ENCODE peak calls at places on chromosome 20, in six cellular contexts. A is tibial artery, Z is iPS DF 6.9, L is suprapubic skin, P is SK-N-SH, W is PC-3. R is an unnamed sample.

GRCh38 chr20:19952392-19952791 is 64.8 kb upstream of the NAA20 start:
- DNase-seq in L (no peak), A (no peak), W (peak; percentile 39), Z (no peak), P (no peak), R (no peak)

GRCh38 chr20:51412333-51412761 is 130.2 kb downstream of the NFATC2 start:
- DNase-seq in Z (no peak), L (peak; percentile 71), A (peak; percentile 36), P (peak; percentile 74), W (no peak), R (no peak)

GRCh38 chr20:11686900-11687543 is 230.7 kb upstream of the BTBD3 start:
- DNase-seq in W (peak; percentile 25), A (no peak), L (no peak), P (no peak), Z (no peak), R (peak; percentile 65)

GRCh38 chr20:21156266-21156665 is 30.4 kb downstream of the KIZ start:
- DNase-seq in W (no peak), A (no peak), P (no peak), Z (no peak), L (no peak), R (no peak)

GRCh38 chr20:32820000-32820697 is 395 bp downstream of the MAPRE1 start:
- DNase-seq in P (peak; percentile 93), L (peak; percentile 80), Z (no peak), W (peak; percentile 71), A (peak; percentile 46), R (peak; percentile 88)

GRCh38 chr20:18057106-18057993 is at the start of gene OVOL2:
- DNase-seq in P (peak; percentile 52), W (peak; percentile 95), A (no peak), Z (peak; percentile 55), L (peak; percentile 78), R (peak; percentile 94)

GRCh38 chr20:53292347-53292746 is 301.3 kb downstream of the ZNF217 start:
- DNase-seq in W (no peak), Z (no peak), L (no peak), P (no peak), A (no peak), R (no peak)

GRCh38 chr20:11919046-11919445 is 1.4 kb downstream of the BTBD3 start:
- DNase-seq in Z (no peak), L (no peak), P (no peak), A (no peak), W (no peak), R (no peak)

GRCh38 chr20:4045741-4046140 is 30.4 kb upstream of the RNF24 start:
- DNase-seq in A (no peak), Z (no peak), L (no peak), P (no peak), W (peak; percentile 80), R (no peak)

GRCh38 chr20:5148581-5148980 is 21.8 kb downstream of the CDS2 start:
- DNase-seq in L (no peak), Z (no peak), P (no peak), A (no peak), W (no peak), R (no peak)

GRCh38 chr20:24503352-24503931 is 34.0 kb downstream of the SYNDIG1 start:
- DNase-seq in A (no peak), P (no peak), L (no peak), Z (no peak), W (no peak), R (no peak)

GRCh38 chr20:11919571-11919970 is 1.9 kb downstream of the BTBD3 start:
- DNase-seq in W (no peak), A (no peak), P (no peak), Z (no peak), L (no peak), R (no peak)

GRCh38 chr20:37749620-37750403 is 56.0 kb downstream of the CTNNBL1 start:
- DNase-seq in P (no peak), L (no peak), A (no peak), W (no peak), Z (no peak), R (no peak)

GRCh38 chr20:44734938-44735337 is 10.7 kb upstream of the KCNK15 start:
- DNase-seq in A (no peak), W (peak; percentile 73), L (no peak), Z (no peak), P (no peak), R (no peak)

GRCh38 chr20:62875419-62876355 is 14.1 kb upstream of the TCFL5 start:
- DNase-seq in L (peak; percentile 89), P (peak; percentile 93), Z (no peak), A (peak; percentile 87), W (peak; percentile 87), R (no peak)

GRCh38 chr20:14189794-14190402 is 147.5 kb downstream of the FLRT3 start:
- DNase-seq in A (no peak), W (peak; percentile 74), L (no peak), P (peak; percentile 21), Z (no peak), R (no peak)

GRCh38 chr20:21396045-21396893 is 1.1 kb downstream of the NKX2-4 start:
- DNase-seq in L (no peak), Z (no peak), A (no peak), W (no peak), P (peak; percentile 68), R (peak; percentile 66)

GRCh38 chr20:16219182-16219581 is 354.1 kb downstream of the KIF16B start:
- DNase-seq in P (no peak), W (no peak), Z (no peak), L (no peak), A (no peak), R (no peak)

GRCh38 chr20:19815553-19815991 is 57.5 kb downstream of the RIN2 start:
- DNase-seq in W (peak; percentile 99), P (no peak), L (no peak), Z (no peak), A (peak; percentile 64), R (no peak)

GRCh38 chr20:62700261-62700925 is 8.2 kb upstream of the NTSR1 start:
- DNase-seq in P (no peak), L (no peak), Z (no peak), A (no peak), W (no peak), R (no peak)

GRCh38 chr20:63738687-63739128 is 868 bp upstream of the SLC2A4RG start:
- DNase-seq in W (no peak), L (no peak), Z (no peak), P (peak; percentile 78), A (peak; percentile 58), R (peak; percentile 89)

GRCh38 chr20:37358366-37359150 is 12.6 kb downstream of the SRC start:
- DNase-seq in L (no peak), P (peak; percentile 19), A (peak; percentile 62), W (peak; percentile 87), Z (no peak), R (peak; percentile 71)

GRCh38 chr20:53142225-53142624 is 170.1 kb downstream of the TSHZ2 start:
- DNase-seq in Z (no peak), A (no peak), P (no peak), L (no peak), W (no peak), R (no peak)

GRCh38 chr20:3749689-3750639 is 17.5 kb downstream of the HSPA12B start:
- DNase-seq in Z (no peak), W (no peak), A (no peak), P (peak; percentile 98), L (no peak), R (no peak)

GRCh38 chr20:50376888-50377459 is 133.2 kb upstream of the PTPN1 start:
- DNase-seq in W (peak; percentile 96), Z (no peak), A (no peak), L (no peak), P (peak; percentile 39), R (no peak)

GRCh38 chr20:35394271-35394670 is 17.5 kb downstream of the UQCC1 start:
- DNase-seq in P (no peak), L (no peak), Z (no peak), A (no peak), W (no peak), R (no peak)

GRCh38 chr20:25586877-25587276 is 1.5 kb upstream of the NINL start:
- DNase-seq in P (no peak), A (no peak), L (no peak), Z (no peak), W (peak; percentile 23), R (peak; percentile 29)

GRCh38 chr20:10906830-10907229 is 233.0 kb upstream of the JAG1 start:
- DNase-seq in L (no peak), A (no peak), P (no peak), W (no peak), Z (no peak), R (no peak)

DNA sequence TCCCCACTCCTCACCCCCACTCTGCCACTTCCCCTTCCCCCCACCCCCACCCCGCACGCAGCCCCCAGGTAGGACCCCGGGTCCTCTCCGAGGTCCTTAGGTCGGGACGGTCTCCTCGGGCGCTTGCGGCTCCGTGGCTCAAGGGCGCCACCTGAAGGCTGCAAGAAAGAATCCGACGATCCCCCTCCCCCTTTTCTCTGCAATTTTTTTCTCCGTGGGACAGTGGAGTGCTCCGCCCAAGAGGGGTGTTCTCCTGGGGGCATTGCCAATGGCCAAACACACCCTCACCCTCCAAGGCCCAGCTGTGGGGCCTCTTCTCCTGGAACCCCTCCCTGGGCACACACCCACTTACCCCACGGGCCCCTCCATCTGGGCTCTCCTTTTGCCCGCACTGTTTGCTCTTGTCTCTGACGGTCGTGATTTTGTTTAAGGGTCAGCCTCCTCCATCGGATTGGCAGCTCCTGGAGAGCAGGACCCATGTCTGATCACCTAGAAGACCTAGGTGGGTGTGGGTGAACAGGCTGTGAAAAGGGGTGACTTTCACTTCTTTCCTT is 1.1 kb upstream of the TMEM74B start:
- DNase-seq in Z (no peak), W (peak; percentile 71), P (peak; percentile 88), A (no peak), L (no peak), R (peak; percentile 76)
- H3K4me3 ChIP-seq in Z (peak overlapping the region; percentile 65), W (peak overlapping the region; percentile 25), P (no peak overlapping the region), A (peak overlapping the region; percentile 48), L (peak overlapping the region; percentile 60), R (peak overlapping the region; percentile 53)

GRCh38 chr20:58014628-58015315 is 213.7 kb downstream of the ANKRD60 start:
- DNase-seq in P (no peak), A (peak; percentile 5), W (peak; percentile 98), Z (no peak), L (no peak), R (no peak)
- H3K4me1 ChIP-seq in P (peaks cover 12% of the 10 kb centered on the region), A (peaks cover 29% of the 10 kb centered on the region), W (peaks cover 58% of the 10 kb centered on the region), Z (no peaks in the 10 kb centered on the region), L (peaks cover 29% of the 10 kb centered on the region), R (no peaks in the 10 kb centered on the region)

DNA sequence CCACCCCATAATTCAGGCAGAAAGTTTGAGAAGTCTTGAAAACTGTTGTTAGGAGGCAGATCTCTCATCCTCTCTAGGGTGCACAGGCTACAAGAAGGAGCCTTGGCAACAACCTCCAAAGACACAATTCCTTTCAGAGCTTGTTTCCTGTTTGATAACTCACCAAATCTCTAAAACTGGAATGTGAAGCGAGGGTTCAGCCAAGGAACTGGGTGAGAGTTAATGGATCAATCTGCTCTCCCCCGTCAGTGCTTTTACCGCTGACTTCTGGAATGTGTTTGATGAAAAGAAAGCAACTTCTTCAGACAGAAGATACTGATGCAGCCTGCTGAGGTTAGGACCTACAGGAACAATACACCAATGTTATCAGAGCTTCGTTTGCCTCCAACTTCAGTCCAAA is 171.8 kb upstream of the BMP2 start:
- DNase-seq in P (no peak), L (no peak), Z (no peak), A (no peak), W (no peak), R (no peak)
- H3K27ac ChIP-seq in P (no peak overlapping the region), L (no peak overlapping the region), Z (no peak overlapping the region), A (no peak overlapping the region), W (no peak overlapping the region), R (peak overlapping the region; percentile 58)

DNA sequence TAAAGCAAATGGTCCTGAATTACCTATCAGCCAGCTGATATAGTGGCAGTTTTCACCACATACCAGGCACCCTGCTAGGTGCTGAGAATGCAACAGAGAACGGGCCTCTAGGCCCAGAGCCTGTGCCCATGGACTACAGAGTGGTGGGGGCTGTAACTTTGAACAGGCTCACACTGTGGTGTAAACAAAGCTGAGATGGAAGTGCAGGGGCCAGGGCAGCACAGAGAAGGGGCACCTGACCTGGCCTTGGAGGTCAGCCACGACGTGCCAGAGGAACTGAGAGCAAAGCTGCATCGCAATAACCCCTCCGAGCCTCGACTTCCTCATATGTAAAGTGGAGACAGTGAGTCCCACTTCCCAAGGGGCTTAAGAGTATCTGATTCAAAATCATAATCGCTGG is 105.8 kb downstream of the MAFB start:
- DNase-seq in A (peak; percentile 48), P (no peak), W (no peak), Z (no peak), L (no peak), R (no peak)
- H3K4me3 ChIP-seq in A (no peak overlapping the region), P (no peak overlapping the region), W (no peak overlapping the region), Z (no peak overlapping the region), L (no peak overlapping the region), R (no peak overlapping the region)